ENCODE peak calls at places on chromosomes 12 and 14, in seven cellular contexts. X, Y, S, Z, R, K and B are unnamed samples.

GRCh38 chr12:78739653-78740052 is 124.9 kb upstream of the SYT1 start:
- DNase-seq in S (no peak), K (no peak), Y (no peak), Z (no peak), R (no peak), X (no peak), B (no peak)

GRCh38 chr12:12686925-12687324 is 9.1 kb downstream of the GPR19 start:
- DNase-seq in X (no peak), Y (no peak), S (no peak), R (no peak), K (no peak), Z (no peak), B (no peak)

GRCh38 chr12:62192486-62193250 is 67.5 kb upstream of the USP15 start:
- DNase-seq in S (peak), K (peak), X (peak), R (peak), Y (peak), Z (peak), B (peak)

GRCh38 chr12:80268924-80269749 is 169.8 kb downstream of the OTOGL start:
- DNase-seq in K (no peak), R (peak), X (no peak), Y (no peak), Z (no peak), S (no peak), B (no peak)

GRCh38 chr14:89370781-89371180 is 46.3 kb downstream of the FOXN3 start:
- DNase-seq in Z (no peak), S (no peak), R (no peak), Y (no peak), X (no peak), K (no peak), B (no peak)

GRCh38 chr14:65750906-65751305 is 338.4 kb downstream of the FUT8 start:
- DNase-seq in S (no peak), X (no peak), R (no peak), Y (no peak), Z (no peak), K (no peak), B (no peak)

GRCh38 chr12:48744251-48745008 is 27.9 kb upstream of the CCNT1 start:
- DNase-seq in X (no peak), Z (peak), S (no peak), R (no peak), Y (no peak), K (no peak), B (no peak)

GRCh38 chr12:14283489-14284144 is 81.9 kb upstream of the ATF7IP start:
- DNase-seq in K (no peak), Z (no peak), S (no peak), X (no peak), R (no peak), Y (no peak), B (no peak)

GRCh38 chr12:131950182-131950913 is 606 bp downstream of the EP400 start:
- DNase-seq in X (peak), Z (peak), R (no peak), K (peak), Y (peak), S (peak), B (no peak)

GRCh38 chr12:111692575-111693210 is 6.8 kb downstream of the ACAD10 start:
- DNase-seq in R (no peak), Z (no peak), X (no peak), S (no peak), Y (no peak), K (no peak), B (no peak)

GRCh38 chr12:53735556-53735955 is 8.3 kb upstream of the CALCOCO1 start:
- DNase-seq in S (peak), X (no peak), Y (no peak), R (no peak), Z (peak), K (no peak), B (no peak)

DNA sequence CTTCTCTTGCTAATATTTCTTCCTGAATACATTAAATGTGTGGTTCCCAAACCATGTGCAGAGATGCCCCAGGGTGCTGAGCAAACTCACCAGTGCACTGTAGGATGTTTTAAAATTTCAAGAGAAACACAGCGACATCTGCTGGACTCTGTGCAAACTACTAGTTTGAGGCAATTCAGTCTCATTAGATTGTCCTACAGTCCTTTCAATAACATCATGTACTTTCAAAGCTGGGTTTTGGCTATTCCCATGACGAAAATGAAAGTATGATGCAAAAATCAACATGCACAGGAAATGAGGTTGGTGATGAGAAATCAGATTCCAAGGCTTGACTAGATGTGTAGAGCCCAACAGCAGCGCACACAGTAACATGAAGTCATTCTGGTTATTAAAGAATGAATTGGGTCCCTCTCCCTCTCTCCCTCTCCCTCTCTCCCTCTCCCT is 66.3 kb downstream of the CLIP1 start:
- DNase-seq in Z (no peak), S (peak), R (peak), K (no peak), X (peak), Y (peak), B (no peak)
- H3K27ac ChIP-seq in Z (no peak), S (no peak), R (no peak), K (no peak), X (no peak), Y (no peak), B (no peak)

GRCh38 chr12:82788594-82788993 is 101.9 kb downstream of the TMTC2 start:
- DNase-seq in K (no peak), S (no peak), R (no peak), X (no peak), Z (no peak), Y (no peak), B (no peak)

GRCh38 chr12:82781288-82782078 is 94.8 kb downstream of the TMTC2 start:
- DNase-seq in Y (no peak), K (no peak), X (no peak), Z (no peak), S (no peak), R (no peak), B (no peak)

DNA sequence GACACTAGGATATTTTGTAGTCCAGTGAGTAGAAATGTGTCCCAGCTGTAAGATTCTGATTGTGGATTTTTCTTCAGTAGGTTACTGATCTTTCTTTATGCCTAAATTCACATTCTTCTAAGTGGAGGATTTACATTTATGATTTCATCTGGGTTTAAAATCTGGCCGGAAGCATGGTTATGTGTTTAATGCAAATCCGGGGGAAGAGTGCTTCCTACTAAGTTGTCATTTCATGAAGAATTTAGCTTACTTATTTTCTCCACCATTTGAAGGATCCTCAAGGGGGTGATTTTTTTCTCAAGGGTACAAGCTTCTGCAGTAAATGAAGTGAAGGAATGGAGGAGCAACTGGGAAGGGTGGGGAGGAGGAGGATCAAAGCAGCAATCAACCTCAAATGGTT is 96.8 kb downstream of the TMTC2 start:
- DNase-seq in K (no peak), R (no peak), Y (no peak), X (no peak), Z (no peak), S (no peak), B (no peak)
- TF ChIP-seq POLR2A in K (no peak), R (no peak), Y (no peak), X (no peak), Z (no peak), S (no peak), B (no peak)

GRCh38 chr14:22559041-22559440 is 30.0 kb downstream of the DAD1 start:
- DNase-seq in Z (no peak), S (no peak), K (no peak), X (no peak), Y (no peak), R (no peak), B (no peak)

GRCh38 chr14:22556990-22557623 is 31.9 kb downstream of the DAD1 start:
- DNase-seq in Y (peak), K (peak), R (peak), X (peak), Z (peak), S (peak), B (peak)

GRCh38 chr14:22556021-22556989 is 32.7 kb downstream of the DAD1 start:
- DNase-seq in X (peak), K (peak), S (peak), Y (peak), Z (peak), R (no peak), B (peak)

GRCh38 chr14:22558221-22558913 is 30.7 kb downstream of the DAD1 start:
- DNase-seq in X (no peak), Y (peak), K (no peak), S (no peak), R (no peak), Z (no peak), B (no peak)

GRCh38 chr14:22557846-22558220 is 31.2 kb downstream of the DAD1 start:
- DNase-seq in X (no peak), Y (no peak), R (no peak), Z (no peak), S (no peak), K (no peak), B (no peak)
- H3K27ac ChIP-seq in X (no peak), Y (peak), R (no peak), Z (no peak), S (peak), K (no peak), B (peak)

GRCh38 chr12:52044284-52044983 is 6.8 kb upstream of the NR4A1 start:
- DNase-seq in K (peak), Z (peak), X (peak), S (peak), Y (no peak), R (no peak), B (peak)
- TF ChIP-seq POLR2A in K (peak), Z (no peak), X (peak), S (no peak), Y (no peak), R (no peak), B (no peak)